ENCODE peak calls at places on chromosomes 13 and 19, in six cellular contexts. T, C, K, Q, I and X are unnamed samples.

GRCh38 chr13:57627663-57628062 is 3.9 kb upstream of the PCDH17 start:
- DNase-seq in Q (no peak), C (peak; percentile 49), K (no peak), I (no peak), T (no peak), X (no peak)

GRCh38 chr13:110352735-110353134 is 45.7 kb downstream of the COL4A2 start:
- DNase-seq in T (no peak), I (no peak), Q (no peak), C (no peak), K (no peak), X (no peak)

GRCh38 chr13:48315981-48316380 is 12.4 kb downstream of the RB1 start:
- DNase-seq in I (no peak), C (no peak), K (no peak), T (no peak), Q (no peak), X (no peak)

GRCh38 chr19:45187421-45188100 is 9.0 kb downstream of the BLOC1S3 start:
- DNase-seq in C (peak; percentile 58), K (no peak), Q (no peak), I (no peak), T (no peak), X (no peak)

GRCh38 chr13:29771247-29771646 is 79.2 kb downstream of the UBL3 start:
- DNase-seq in I (no peak), Q (no peak), T (no peak), C (no peak), K (no peak), X (no peak)

GRCh38 chr13:77475345-77476084 is 60.0 kb upstream of the SCEL start:
- DNase-seq in K (no peak), I (no peak), T (no peak), Q (no peak), C (no peak), X (no peak)

GRCh38 chr19:32104465-32105235 is 240.8 kb upstream of the ZNF507 start:
- DNase-seq in I (no peak), Q (no peak), C (no peak), K (no peak), T (no peak), X (no peak)

GRCh38 chr19:54707932-54708331 is 16.3 kb upstream of the KIR3DL3 start:
- DNase-seq in C (no peak), K (no peak), I (no peak), Q (no peak), T (no peak), X (no peak)

GRCh38 chr19:44055870-44056269 is 4.0 kb downstream of the ZNF223 start:
- DNase-seq in T (no peak), C (no peak), K (no peak), I (no peak), Q (no peak), X (no peak)

GRCh38 chr19:41299755-41300089 is 10.2 kb upstream of the CCDC97 start:
- DNase-seq in C (no peak), T (peak; percentile 40), I (no peak), Q (peak; percentile 64), K (no peak), X (no peak)